ENCODE peak calls at places on chromosomes 11 and 22, in four cellular contexts. X is GM12865, M is A549, V is AG04449. P is an unnamed sample.

GRCh38 chr11:111260761-111261160 is 15.2 kb downstream of the POU2AF2 start:
- DNase-seq in X (no peak), M (no peak), V (no peak), P (no peak)

GRCh38 chr11:78244546-78245315 is 56.0 kb downstream of the USP35 start:
- DNase-seq in X (no peak), M (no peak), V (no peak), P (no peak)

GRCh38 chr11:31690516-31690915 is 120.6 kb downstream of the PAX6 start:
- DNase-seq in X (no peak), M (no peak), V (no peak), P (no peak)

GRCh38 chr22:50014053-50014501 is 1.5 kb upstream of the IL17REL start:
- DNase-seq in X (no peak), M (no peak), V (no peak), P (no peak)

GRCh38 chr22:30178180-30179126 is 68.1 kb downstream of the LIF start:
- DNase-seq in X (no peak), M (no peak), V (no peak), P (no peak)

GRCh38 chr22:17587631-17588030 is 24.3 kb downstream of the SLC25A18 start:
- DNase-seq in X (no peak), M (no peak), V (no peak), P (no peak)

GRCh38 chr22:36326178-36327161 is 61.3 kb downstream of the MYH9 start:
- DNase-seq in X (no peak), M (no peak), V (no peak), P (no peak)

GRCh38 chr11:34890812-34891211 is 25.4 kb downstream of the APIP start:
- DNase-seq in X (peak), M (peak), V (no peak), P (peak)

GRCh38 chr11:134145715-134146114 is 76.8 kb downstream of the JAM3 start:
- DNase-seq in X (no peak), M (no peak), V (no peak), P (no peak)

GRCh38 chr11:134533511-134533910 is 121.5 kb upstream of the B3GAT1 start:
- DNase-seq in X (no peak), M (no peak), V (no peak), P (no peak)

GRCh38 chr22:50703726-50704509 is 31.3 kb downstream of the SHANK3 start:
- DNase-seq in X (no peak), M (no peak), V (no peak), P (no peak)

GRCh38 chr11:115447273-115447864 is 56.8 kb downstream of the CADM1 start:
- DNase-seq in X (no peak), M (no peak), V (no peak), P (no peak)

GRCh38 chr11:114061053-114062049 is 1.8 kb downstream of the ZBTB16 start:
- DNase-seq in X (no peak), M (no peak), V (no peak), P (no peak)

GRCh38 chr11:26905368-26905767 is 88.5 kb upstream of the FIBIN start:
- DNase-seq in X (peak), M (no peak), V (no peak), P (peak)

GRCh38 chr11:86069408-86070086 is 663 bp upstream of the PICALM start:
- DNase-seq in X (peak), M (peak), V (peak), P (peak)

GRCh38 chr11:61516675-61517516 is 8.3 kb downstream of the LRRC10B start:
- DNase-seq in X (peak), M (peak), V (no peak), P (no peak)

GRCh38 chr22:40044102-40044869 is 49.5 kb downstream of the FAM83F start:
- DNase-seq in X (peak), M (peak), V (peak), P (peak)

GRCh38 chr11:2820976-2821375 is 64.6 kb downstream of the CDKN1C start:
- DNase-seq in X (no peak), M (no peak), V (no peak), P (no peak)

GRCh38 chr22:27857441-27857840 is 55.9 kb upstream of the MN1 start:
- DNase-seq in X (no peak), M (no peak), V (no peak), P (no peak)

GRCh38 chr11:23403210-23404185 is 543.2 kb upstream of the CCDC179 start:
- DNase-seq in X (no peak), M (no peak), V (no peak), P (no peak)

GRCh38 chr11:68531129-68531693 is 70.7 kb downstream of the PPP6R3 start:
- DNase-seq in X (no peak), M (no peak), V (no peak), P (no peak)

GRCh38 chr22:49929553-49929979 is 11.1 kb downstream of the CRELD2 start:
- DNase-seq in X (peak), M (no peak), V (no peak), P (no peak)

GRCh38 chr11:130798801-130799200 is 117.5 kb downstream of the SNX19 start:
- DNase-seq in X (no peak), M (no peak), V (no peak), P (no peak)
- TF ChIP-seq CTCF in X (no peak), M (no peak), V (no peak), P (no peak)

DNA sequence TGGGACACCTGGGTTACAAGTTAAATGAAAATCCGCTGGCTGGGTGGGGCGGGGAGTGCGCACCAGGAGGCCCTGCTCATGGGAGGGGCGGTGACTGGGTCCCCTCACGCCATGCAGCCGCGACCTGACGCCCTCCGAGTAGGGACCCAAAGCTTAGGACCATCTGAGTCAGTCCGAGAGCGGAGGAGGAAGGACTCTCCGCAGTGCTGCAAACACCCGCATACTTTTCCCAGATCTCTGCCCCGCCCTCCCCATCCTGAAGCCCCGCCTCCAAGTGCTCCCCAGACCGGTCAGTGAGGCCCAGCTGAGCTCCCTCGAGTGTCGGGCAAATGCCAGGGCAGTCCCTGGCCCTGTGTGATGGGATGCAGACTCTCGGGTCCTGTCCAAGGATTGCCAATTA is 6.6 kb upstream of the FLI1 start:
- DNase-seq in X (no peak), M (no peak), V (no peak), P (no peak)
- H3K4me3 ChIP-seq in X (peak), M (no peak), V (peak), P (peak)

GRCh38 chr11:405976-406795 is 8.6 kb downstream of the SIGIRR start:
- DNase-seq in X (no peak), M (no peak), V (no peak), P (no peak)
- TF ChIP-seq CTCF in X (no peak), M (peak), V (no peak), P (no peak)

GRCh38 chr11:100824041-100824440 is 137.0 kb downstream of the ARHGAP42 start:
- DNase-seq in X (no peak), M (no peak), V (no peak), P (no peak)
- H3K4me3 ChIP-seq in X (no peak), M (no peak), V (no peak), P (no peak)

GRCh38 chr11:116787786-116788486 is at the start of gene ZPR1:
- DNase-seq in X (peak), M (peak), V (no peak), P (no peak)
- TF ChIP-seq CTCF in X (no peak), M (no peak), V (no peak), P (no peak)

GRCh38 chr11:33689506-33689905 is 11.1 kb downstream of the C11orf91 start:
- DNase-seq in X (no peak), M (no peak), V (no peak), P (no peak)

GRCh38 chr11:33692013-33692504 is 8.6 kb downstream of the C11orf91 start:
- DNase-seq in X (peak), M (peak), V (peak), P (peak)

GRCh38 chr11:33690290-33691050 is 10.2 kb downstream of the C11orf91 start:
- DNase-seq in X (no peak), M (peak), V (peak), P (peak)

GRCh38 chr11:33689089-33689488 is 11.5 kb downstream of the C11orf91 start:
- DNase-seq in X (no peak), M (peak), V (no peak), P (no peak)

GRCh38 chr11:33691051-33691864 is 9.4 kb downstream of the C11orf91 start:
- DNase-seq in X (no peak), M (peak), V (no peak), P (no peak)
- H3K4me3 ChIP-seq in X (no peak), M (peak), V (no peak), P (no peak)

DNA sequence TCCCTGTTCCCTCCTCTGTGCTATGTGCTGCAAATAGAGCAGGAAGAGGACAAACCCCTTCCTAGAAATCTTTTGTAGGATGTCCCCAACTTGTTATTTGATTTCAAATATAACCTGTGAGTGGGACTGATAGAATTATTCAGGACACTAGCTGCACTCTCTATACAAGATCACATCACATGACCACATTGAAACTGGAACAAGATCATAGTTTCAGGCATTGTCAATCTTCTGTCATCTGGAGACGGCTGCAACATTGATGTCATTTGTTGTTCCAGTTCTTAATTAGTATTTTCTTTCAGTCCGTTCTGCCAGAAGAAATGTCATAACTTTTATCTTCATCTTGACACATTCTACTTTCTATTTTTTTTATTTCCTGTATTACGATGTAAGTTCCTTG is 89.3 kb downstream of the GRIA4 start:
- DNase-seq in X (no peak), M (no peak), V (no peak), P (no peak)
- TF ChIP-seq CTCF in X (no peak), M (no peak), V (no peak), P (no peak)

DNA sequence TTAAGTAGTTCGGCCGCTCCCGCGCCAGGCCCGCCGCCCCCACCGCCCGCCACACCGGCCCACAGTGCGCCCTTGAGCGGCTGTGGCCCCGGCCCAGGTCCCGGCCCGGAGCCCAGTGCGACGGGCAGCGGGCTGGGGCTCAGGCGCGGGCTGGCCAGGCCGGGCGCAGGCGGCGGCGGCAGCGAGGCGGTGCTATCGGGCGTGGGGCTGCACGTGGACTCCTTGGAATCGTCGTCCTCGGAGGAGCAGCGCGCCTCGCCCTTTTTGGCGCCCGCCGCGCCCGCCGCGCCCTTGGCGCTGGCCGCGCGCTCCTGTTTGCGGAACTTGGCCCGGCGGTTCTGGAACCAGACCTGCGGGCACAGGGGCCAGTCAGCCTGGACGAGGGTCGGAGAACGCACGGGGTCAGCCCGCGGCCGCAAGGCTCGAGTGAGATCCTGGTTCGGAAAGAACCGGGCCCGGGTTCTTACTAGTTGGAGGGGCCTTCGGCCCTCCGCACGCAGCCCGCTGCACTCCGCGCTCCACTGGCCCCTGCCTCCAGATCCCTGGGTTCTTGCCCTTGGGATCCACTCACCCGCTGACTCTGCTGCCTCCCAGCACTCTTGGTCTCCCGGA is 4.0 kb downstream of the PHOX2A start:
- DNase-seq in X (no peak), M (no peak), V (no peak), P (no peak)
- H3K4me3 ChIP-seq in X (no peak), M (no peak), V (peak), P (no peak)

GRCh38 chr22:45338795-45339194 is 29.1 kb downstream of the FAM118A start:
- DNase-seq in X (no peak), M (no peak), V (no peak), P (no peak)

GRCh38 chr22:45343143-45343542 is 33.4 kb downstream of the FAM118A start:
- DNase-seq in X (no peak), M (no peak), V (no peak), P (no peak)

GRCh38 chr22:45341503-45341902 is 31.8 kb downstream of the FAM118A start:
- DNase-seq in X (peak), M (no peak), V (no peak), P (no peak)

GRCh38 chr22:45340323-45340722 is 30.6 kb downstream of the FAM118A start:
- DNase-seq in X (no peak), M (no peak), V (no peak), P (no peak)

GRCh38 chr22:45344339-45344738 is 34.6 kb downstream of the FAM118A start:
- DNase-seq in X (no peak), M (peak), V (no peak), P (peak)
- TF ChIP-seq CTCF in X (no peak), M (no peak), V (no peak), P (peak)

GRCh38 chr11:75432911-75433321 is at the start of gene KLHL35:
- DNase-seq in X (no peak), M (no peak), V (no peak), P (no peak)
- H3K4me3 ChIP-seq in X (no peak), M (no peak), V (no peak), P (no peak)

P was measured in retinal pigment epithelial cell.